ENCODE peak calls at places on chromosomes 11 and 22, in ten cellular contexts. Z, W, J, L, R, M, E, V, O and G are unnamed samples.

GRCh38 chr11:47551086-47551485 is 1.8 kb downstream of the CELF1 start:
- DNase-seq in E (no peak), R (no peak), W (peak; percentile 27), L (no peak), M (peak; percentile 51), Z (peak; percentile 35), O (no peak), V (no peak), J (peak; percentile 51), G (no peak)

GRCh38 chr11:2084721-2085120 is 54.5 kb downstream of the IGF2 start:
- DNase-seq in O (peak; percentile 8), V (no peak), R (no peak), M (no peak), W (no peak), J (no peak), E (no peak), Z (no peak), L (no peak), G (no peak)

GRCh38 chr11:91199866-91200265 is 977.0 kb upstream of the CHORDC1 start:
- DNase-seq in Z (no peak), O (no peak), W (no peak), L (no peak), M (no peak), E (no peak), V (no peak), R (no peak), J (no peak), G (no peak)

GRCh38 chr11:87006035-87006434 is 31.7 kb upstream of the TMEM135 start:
- DNase-seq in Z (no peak), W (no peak), M (no peak), R (no peak), E (no peak), J (no peak), V (no peak), O (no peak), L (no peak), G (no peak)

GRCh38 chr11:75475767-75476650 is 43.0 kb upstream of the KLHL35 start:
- DNase-seq in O (peak; percentile 30), V (no peak), R (no peak), M (peak; percentile 50), L (peak; percentile 71), Z (no peak), J (peak; percentile 60), W (no peak), E (no peak), G (peak; percentile 12)

GRCh38 chr11:46238078-46238966 is 39.1 kb upstream of the CREB3L1 start:
- DNase-seq in R (peak; percentile 53), Z (peak; percentile 83), M (peak; percentile 47), V (peak; percentile 62), J (peak; percentile 44), E (no peak), O (peak; percentile 74), L (peak; percentile 85), W (peak; percentile 74), G (peak; percentile 55)

GRCh38 chr11:102986815-102987214 is 31.3 kb upstream of the MMP13 start:
- DNase-seq in V (no peak), W (no peak), Z (no peak), R (no peak), M (peak; percentile 87), L (no peak), E (no peak), O (no peak), J (no peak), G (no peak)

GRCh38 chr22:28813772-28814518 is 13.6 kb upstream of the XBP1 start:
- DNase-seq in M (no peak), R (no peak), E (no peak), V (no peak), O (peak; percentile 83), J (peak; percentile 82), L (no peak), Z (no peak), W (no peak), G (no peak)

GRCh38 chr11:73869234-73869949 is 7.3 kb downstream of the COA4 start:
- DNase-seq in R (no peak), O (no peak), J (no peak), Z (no peak), L (no peak), E (no peak), W (no peak), V (no peak), M (no peak), G (no peak)

GRCh38 chr11:1206391-1207271 is 16.2 kb upstream of the MUC5B start:
- DNase-seq in W (peak; percentile 3), J (no peak), E (peak; percentile 39), R (no peak), M (no peak), L (peak; percentile 19), O (no peak), V (no peak), Z (no peak), G (no peak)

GRCh38 chr11:9095421-9095820 is 4.0 kb upstream of the SCUBE2 start:
- DNase-seq in E (no peak), M (no peak), L (no peak), Z (no peak), J (no peak), W (no peak), O (no peak), R (no peak), V (no peak), G (no peak)

GRCh38 chr11:86670179-86670578 is 2.2 kb downstream of the ME3 start:
- DNase-seq in J (peak; percentile 43), E (no peak), R (no peak), O (no peak), Z (no peak), W (no peak), M (no peak), V (no peak), L (no peak), G (no peak)

GRCh38 chr11:29217901-29218300 is 798.9 kb downstream of the KCNA4 start:
- DNase-seq in J (no peak), M (peak; percentile 2), V (no peak), L (no peak), R (no peak), Z (no peak), O (no peak), W (no peak), E (no peak), G (no peak)

GRCh38 chr11:69949327-69949726 is 128.8 kb upstream of the ANO1 start:
- DNase-seq in W (peak; percentile 66), V (no peak), R (peak; percentile 87), M (peak; percentile 98), O (peak; percentile 37), L (peak; percentile 30), J (no peak), E (no peak), Z (no peak), G (no peak)

GRCh38 chr11:20026629-20027545 is 133.4 kb downstream of the DBX1 start:
- DNase-seq in Z (no peak), J (no peak), L (no peak), W (peak; percentile 82), M (peak; percentile 69), E (peak; percentile 77), R (no peak), V (no peak), O (peak; percentile 32), G (no peak)

GRCh38 chr11:71252782-71253730 is 679 bp upstream of the SHANK2 start:
- DNase-seq in L (no peak), J (no peak), M (peak; percentile 98), O (peak; percentile 62), W (no peak), R (no peak), V (no peak), E (peak; percentile 71), Z (peak; percentile 33), G (no peak)

GRCh38 chr11:130102457-130103249 is 33.0 kb downstream of the APLP2 start:
- DNase-seq in M (no peak), R (no peak), E (no peak), O (no peak), L (no peak), V (no peak), W (no peak), Z (no peak), J (no peak), G (no peak)

GRCh38 chr22:20807315-20807752 is 33.4 kb downstream of the SERPIND1 start:
- DNase-seq in J (no peak), L (no peak), M (peak; percentile 94), O (no peak), V (no peak), W (no peak), R (peak; percentile 78), E (no peak), Z (no peak), G (no peak)

GRCh38 chr11:124583827-124584226 is 14.0 kb downstream of the OR8A1 start:
- DNase-seq in W (no peak), O (no peak), J (no peak), V (no peak), M (no peak), R (no peak), Z (no peak), L (no peak), E (no peak), G (no peak)

GRCh38 chr11:72807789-72808188 is 6.4 kb upstream of the ATG16L2 start:
- DNase-seq in L (no peak), Z (no peak), O (no peak), M (no peak), E (no peak), V (no peak), R (no peak), W (no peak), J (peak; percentile 55), G (no peak)

GRCh38 chr22:46959369-46959768 is 196.9 kb downstream of the TBC1D22A start:
- DNase-seq in V (no peak), W (no peak), O (no peak), L (no peak), R (no peak), E (no peak), J (no peak), M (no peak), Z (no peak), G (no peak)

GRCh38 chr11:4664183-4664582 is 20.4 kb downstream of the OR51E1 start:
- DNase-seq in M (no peak), O (no peak), W (no peak), L (no peak), V (no peak), R (no peak), J (no peak), E (no peak), Z (no peak), G (no peak)

GRCh38 chr11:68741536-68741935 is 9.8 kb downstream of the TESMIN start:
- DNase-seq in R (no peak), J (no peak), O (no peak), M (peak; percentile 30), L (no peak), Z (no peak), V (no peak), E (peak; percentile 22), W (no peak), G (no peak)

GRCh38 chr22:44752285-44753188 is at the start of gene ARHGAP8:
- DNase-seq in L (no peak), V (no peak), E (peak; percentile 56), O (peak; percentile 60), W (peak; percentile 93), R (no peak), J (no peak), Z (peak; percentile 15), M (peak; percentile 62), G (no peak)

GRCh38 chr11:21811572-21811971 is 381.3 kb upstream of the ANO5 start:
- DNase-seq in V (no peak), J (no peak), R (no peak), W (peak; percentile 33), E (peak; percentile 58), M (no peak), O (no peak), L (no peak), Z (peak; percentile 51), G (no peak)

GRCh38 chr11:126226334-126227084 is 14.9 kb downstream of the FAM118B start:
- DNase-seq in L (no peak), Z (no peak), E (no peak), J (no peak), W (no peak), V (no peak), M (no peak), O (no peak), R (no peak), G (no peak)

GRCh38 chr11:28697920-28698827 is 590.0 kb downstream of the METTL15 start:
- DNase-seq in V (peak; percentile 81), W (peak; percentile 80), Z (peak; percentile 76), M (peak; percentile 35), E (peak; percentile 77), J (peak; percentile 42), O (peak; percentile 62), R (no peak), L (peak; percentile 44), G (peak; percentile 6)

GRCh38 chr11:102802341-102802740 is 4.4 kb upstream of the MMP1 start:
- DNase-seq in E (no peak), J (no peak), M (no peak), W (no peak), O (no peak), Z (no peak), V (no peak), L (no peak), R (no peak), G (no peak)